ENCODE peak calls at places on chromosomes 6 and 20, in six cellular contexts. X is cardiac muscle cell; T is choroid plexus epithelial cell; B is effector memory CD4-positive, alpha-beta T cell; L is GM12865; H is breast epithelium. P is an unnamed sample.

GRCh38 chr6:18264338-18265098 is at the start of gene DEK:
- DNase-seq in X (peak), T (peak), B (peak), L (peak), H (peak), P (peak)

GRCh38 chr20:41179961-41180360 is 42.6 kb downstream of the PLCG1 start:
- DNase-seq in X (no peak), T (no peak), B (no peak), L (no peak), H (peak), P (no peak)

GRCh38 chr6:14945461-14946210 is 300.2 kb upstream of the JARID2 start:
- DNase-seq in X (no peak), T (no peak), B (no peak), L (no peak), H (no peak), P (no peak)

GRCh38 chr20:58570181-58570859 is 55.1 kb upstream of the APCDD1L start:
- DNase-seq in X (peak), T (no peak), B (no peak), L (no peak), H (no peak), P (no peak)

GRCh38 chr6:129790786-129791185 is 70.3 kb downstream of the TMEM244 start:
- DNase-seq in X (no peak), T (no peak), B (no peak), L (no peak), H (no peak), P (no peak)

GRCh38 chr20:50054626-50055511 is 58.1 kb downstream of the UBE2V1 start:
- DNase-seq in X (peak), T (peak), B (no peak), L (no peak), H (no peak), P (peak)

GRCh38 chr20:7984192-7984591 is 35.4 kb downstream of the TMX4 start:
- DNase-seq in X (no peak), T (no peak), B (no peak), L (no peak), H (no peak), P (no peak)

GRCh38 chr6:131822119-131822518 is 14.3 kb downstream of the ENPP1 start:
- DNase-seq in X (no peak), T (no peak), B (no peak), L (no peak), H (no peak), P (no peak)

GRCh38 chr20:63059684-63060056 is 52.9 kb upstream of the BHLHE23 start:
- DNase-seq in X (no peak), T (no peak), B (no peak), L (no peak), H (peak), P (no peak)

GRCh38 chr20:22106308-22106938 is 401.0 kb downstream of the PAX1 start:
- DNase-seq in X (no peak), T (peak), B (no peak), L (no peak), H (no peak), P (peak)

GRCh38 chr6:167698540-167698939 is 128.2 kb upstream of the AFDN start:
- DNase-seq in X (no peak), T (no peak), B (no peak), L (no peak), H (peak), P (no peak)
- H3K4me3 ChIP-seq in X (no peak), T (no peak), B (no peak), L (no peak), H (no peak), P (no peak)

GRCh38 chr6:98848539-98849210 is 14.3 kb downstream of the POU3F2 start:
- DNase-seq in X (no peak), T (no peak), B (no peak), L (no peak), H (no peak), P (no peak)
- H3K4me3 ChIP-seq in X (no peak), T (no peak), B (no peak), L (no peak), H (no peak), P (no peak)

GRCh38 chr6:49969588-49969987 is at the start of gene DEFB113:
- DNase-seq in X (no peak), T (no peak), B (no peak), L (no peak), H (no peak), P (no peak)

GRCh38 chr6:49966823-49967222 is 2.6 kb downstream of the DEFB113 start:
- DNase-seq in X (no peak), T (no peak), B (no peak), L (no peak), H (no peak), P (no peak)

GRCh38 chr6:49964064-49964463 is at the start of gene DEFB114:
- DNase-seq in X (no peak), T (no peak), B (no peak), L (no peak), H (no peak), P (no peak)

GRCh38 chr6:49966334-49966733 is 2.4 kb upstream of the DEFB114 start:
- DNase-seq in X (no peak), T (no peak), B (no peak), L (no peak), H (no peak), P (no peak)
- H3K4me3 ChIP-seq in X (no peak), T (no peak), B (no peak), L (no peak), H (no peak), P (no peak)

GRCh38 chr20:33798444-33798843 is 12.7 kb upstream of the CHMP4B start:
- DNase-seq in X (no peak), T (no peak), B (no peak), L (no peak), H (no peak), P (no peak)
- H3K4me3 ChIP-seq in X (no peak), T (no peak), B (no peak), L (no peak), H (no peak), P (no peak)

GRCh38 chr6:6717953-6718352 is 129.4 kb downstream of the LY86 start:
- DNase-seq in X (no peak), T (peak), B (no peak), L (peak), H (no peak), P (no peak)
- H3K4me3 ChIP-seq in X (no peak), T (no peak), B (no peak), L (no peak), H (no peak), P (no peak)

P was measured in astrocyte of the spinal cord.